ENCODE peak calls at places on chromosomes 7 and 10, in nine cellular contexts. L is GM12878, W is Panc1, C is upper lobe of left lung, X is spleen, D is GM23338, U is sigmoid colon, E is SK-N-SH, N is GM12891. T is an unnamed sample.
A peak's percentile ranks its signal among the peaks of the same experiment; 100 is the strongest.

GRCh38 chr7:140061607-140061930 is 1.2 kb downstream of the PARP12 start:
- DNase-seq in L (no peak), W (no peak), C (no peak), X (no peak), D (no peak), U (no peak), E (no peak), N (no peak), T (no peak)

GRCh38 chr7:94698275-94698674 is 42.3 kb upstream of the SGCE start:
- DNase-seq in L (no peak), W (peak; percentile 65), C (no peak), X (no peak), D (no peak), U (no peak), E (no peak), N (no peak), T (no peak)

GRCh38 chr10:35821339-35821911 is 179.3 kb upstream of the FZD8 start:
- DNase-seq in L (peak; percentile 20), W (no peak), C (no peak), X (no peak), D (no peak), U (no peak), E (no peak), N (no peak), T (no peak)

GRCh38 chr10:21056461-21056860 is 159.3 kb upstream of the NEBL start:
- DNase-seq in L (no peak), W (no peak), C (no peak), X (no peak), D (no peak), U (no peak), E (no peak), N (no peak), T (no peak)

GRCh38 chr10:129710510-129710847 is 243.4 kb downstream of the MGMT start:
- DNase-seq in L (no peak), W (no peak), C (no peak), X (no peak), D (no peak), U (no peak), E (no peak), N (no peak), T (no peak)

GRCh38 chr7:96004598-96004997 is 232.2 kb downstream of the DYNC1I1 start:
- DNase-seq in L (no peak), W (no peak), C (no peak), X (no peak), D (no peak), U (no peak), E (peak; percentile 65), N (no peak), T (no peak)

GRCh38 chr10:129365767-129366400 is 101.2 kb upstream of the MGMT start:
- DNase-seq in L (no peak), W (no peak), C (no peak), X (peak; percentile 42), D (peak; percentile 45), U (no peak), E (peak; percentile 48), N (no peak), T (no peak)

GRCh38 chr10:17684537-17684936 is 40.6 kb downstream of the STAM start:
- DNase-seq in L (no peak), W (no peak), C (no peak), X (no peak), D (no peak), U (no peak), E (no peak), N (no peak), T (no peak)

GRCh38 chr10:58625070-58625469 is 112.4 kb downstream of the BICC1 start:
- DNase-seq in L (no peak), W (no peak), C (no peak), X (no peak), D (no peak), U (no peak), E (no peak), N (no peak), T (no peak)

GRCh38 chr7:123209786-123210185 is 10.0 kb upstream of the SLC13A1 start:
- DNase-seq in L (no peak), W (no peak), C (no peak), X (no peak), D (no peak), U (no peak), E (no peak), N (no peak), T (no peak)

GRCh38 chr10:3975016-3975415 is 190.0 kb upstream of the KLF6 start:
- DNase-seq in L (no peak), W (no peak), C (no peak), X (no peak), D (no peak), U (no peak), E (no peak), N (no peak), T (no peak)

GRCh38 chr7:45902820-45903219 is 14.5 kb downstream of the IGFBP1 start:
- DNase-seq in L (no peak), W (no peak), C (no peak), X (no peak), D (no peak), U (no peak), E (no peak), N (no peak), T (no peak)

DNA sequence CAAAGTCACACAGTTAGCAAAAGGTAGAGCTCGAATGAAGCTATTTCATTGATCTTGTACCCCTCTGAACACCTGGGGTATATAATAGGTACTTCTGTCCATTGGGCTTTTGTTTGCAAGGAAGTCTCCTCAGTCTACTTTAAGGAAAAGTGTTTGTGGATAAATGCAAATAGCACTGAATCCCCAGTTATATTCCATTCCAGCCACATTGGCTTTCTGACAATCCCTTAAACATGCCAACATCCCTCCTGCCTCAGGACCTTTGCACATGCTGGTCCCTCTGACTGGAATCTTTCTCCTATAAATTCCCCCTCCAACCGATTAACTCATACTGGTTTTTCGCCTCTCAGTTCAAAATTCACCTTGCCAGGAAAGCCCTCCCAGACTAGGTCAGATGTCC is 17.1 kb downstream of the DUSP5 start:
- DNase-seq in L (no peak), W (no peak), C (no peak), X (no peak), D (no peak), U (no peak), E (no peak), N (no peak), T (no peak)
- TF ChIP-seq POLR2AphosphoS5 in L (peak; percentile 36), W (peak; percentile 8), C (no peak), X (no peak), D (no peak), U (no peak), E (no peak), N (no peak), T (no peak)

DNA sequence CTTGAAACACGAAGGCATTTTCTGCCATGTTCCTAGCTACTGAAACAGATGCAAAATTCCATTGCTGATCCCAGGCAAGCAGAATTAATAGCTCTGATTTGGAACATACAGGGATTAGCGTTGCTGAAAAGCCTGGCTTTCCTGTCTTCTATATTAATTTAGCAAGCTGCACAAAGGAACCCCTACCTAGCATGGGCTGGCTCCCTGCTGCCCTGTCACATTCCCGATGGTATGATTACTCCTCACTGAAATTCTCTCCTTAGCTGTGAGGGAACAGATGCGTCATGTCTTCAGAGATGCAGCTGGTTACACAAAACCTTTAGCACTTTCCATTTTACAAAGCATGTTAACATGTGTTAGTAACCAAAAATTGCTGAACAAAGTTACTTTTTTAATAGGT is 878.9 kb downstream of the TYW1 start:
- DNase-seq in L (no peak), W (no peak), C (no peak), X (no peak), D (no peak), U (no peak), E (no peak), N (no peak), T (no peak)
- TF ChIP-seq POLR2AphosphoS5 in L (no peak), W (no peak), C (no peak), X (no peak), D (no peak), U (no peak), E (no peak), N (no peak), T (no peak)

GRCh38 chr7:77536413-77537135 is 521 bp upstream of the PTPN12 start:
- DNase-seq in L (peak; percentile 74), W (peak; percentile 87), C (peak; percentile 100), X (peak; percentile 100), D (peak; percentile 99), U (peak; percentile 98), E (peak; percentile 100), N (peak; percentile 97), T (peak; percentile 97)
- TF ChIP-seq POLR2AphosphoS5 in L (peak; percentile 91), W (peak; percentile 93), C (peak; percentile 86), X (peak; percentile 96), D (peak; percentile 99), U (peak; percentile 97), E (peak; percentile 99), N (peak; percentile 88), T (peak; percentile 82)

GRCh38 chr10:71978476-71978875 is 14.3 kb downstream of the CHST3 start:
- DNase-seq in L (no peak), W (no peak), C (no peak), X (peak; percentile 30), D (peak; percentile 75), U (no peak), E (peak; percentile 25), N (no peak), T (no peak)

GRCh38 chr10:71973777-71974488 is 9.7 kb downstream of the CHST3 start:
- DNase-seq in L (no peak), W (no peak), C (no peak), X (no peak), D (no peak), U (no peak), E (no peak), N (no peak), T (no peak)

GRCh38 chr10:71974489-71975011 is 10.4 kb downstream of the CHST3 start:
- DNase-seq in L (no peak), W (peak; percentile 45), C (peak; percentile 34), X (peak; percentile 61), D (no peak), U (peak; percentile 74), E (no peak), N (peak; percentile 54), T (no peak)

GRCh38 chr10:71975087-71975890 is 11.1 kb downstream of the CHST3 start:
- DNase-seq in L (no peak), W (no peak), C (peak; percentile 52), X (peak; percentile 83), D (no peak), U (peak; percentile 86), E (no peak), N (no peak), T (peak; percentile 50)

GRCh38 chr10:71975891-71976725 is 11.9 kb downstream of the CHST3 start:
- DNase-seq in L (no peak), W (peak; percentile 55), C (no peak), X (peak; percentile 47), D (no peak), U (peak; percentile 86), E (no peak), N (no peak), T (peak; percentile 41)
- TF ChIP-seq POLR2AphosphoS5 in L (no peak), W (peak; percentile 39), C (no peak), X (no peak), D (no peak), U (peak; percentile 33), E (no peak), N (no peak), T (no peak)

T was measured in breast epithelium.